ENCODE peak calls at places on chromosomes 7 and 10, in five cellular contexts. One of them, this sample, is unnamed.

GRCh38 chr10:66639351-66639750 is 286.5 kb upstream of the LRRTM3 start:
- DNase-seq in GM20000: no peak
- DNase-seq in midbrain: no peak
- DNase-seq in activated CD4-positive, CD25-positive, alpha-beta regulatory T cell treated with anti-CD3 and anti-CD28 coated beads, Interleukin-2, amount 50 U/mL, for 72 hours: no peak
- DNase-seq in stimulated activated CD4-positive, alpha-beta T cell treated with anti-CD3 and anti-CD28 coated beads, Interleukin-12 subunit alpha, Interleukin-12 subunit beta, amount 100 ng/mL, for 4 hours: no peak
- DNase-seq in this sample: no peak

GRCh38 chr7:78620931-78621330 is 822.4 kb downstream of the PHTF2 start:
- DNase-seq in GM20000: no peak
- DNase-seq in activated CD4-positive, CD25-positive, alpha-beta regulatory T cell treated with anti-CD3 and anti-CD28 coated beads, Interleukin-2, amount 50 U/mL, for 72 hours: no peak
- DNase-seq in midbrain: no peak
- DNase-seq in stimulated activated CD4-positive, alpha-beta T cell treated with anti-CD3 and anti-CD28 coated beads, Interleukin-12 subunit alpha, Interleukin-12 subunit beta, amount 100 ng/mL, for 4 hours: no peak
- DNase-seq in this sample: no peak

GRCh38 chr7:22651534-22652243 is 75.3 kb upstream of the IL6 start:
- DNase-seq in midbrain: no peak
- DNase-seq in GM20000: no peak
- DNase-seq in activated CD4-positive, CD25-positive, alpha-beta regulatory T cell treated with anti-CD3 and anti-CD28 coated beads, Interleukin-2, amount 50 U/mL, for 72 hours: no peak
- DNase-seq in stimulated activated CD4-positive, alpha-beta T cell treated with anti-CD3 and anti-CD28 coated beads, Interleukin-12 subunit alpha, Interleukin-12 subunit beta, amount 100 ng/mL, for 4 hours: no peak
- DNase-seq in this sample: no peak

GRCh38 chr10:62194924-62195674 is 73.5 kb downstream of the RTKN2 start:
- DNase-seq in stimulated activated CD4-positive, alpha-beta T cell treated with anti-CD3 and anti-CD28 coated beads, Interleukin-12 subunit alpha, Interleukin-12 subunit beta, amount 100 ng/mL, for 4 hours: no peak
- DNase-seq in activated CD4-positive, CD25-positive, alpha-beta regulatory T cell treated with anti-CD3 and anti-CD28 coated beads, Interleukin-2, amount 50 U/mL, for 72 hours: no peak
- DNase-seq in GM20000: no peak
- DNase-seq in midbrain: no peak
- DNase-seq in this sample: no peak

GRCh38 chr7:155811560-155811894 is 736 bp downstream of the SHH start:
- DNase-seq in GM20000: no peak
- DNase-seq in stimulated activated CD4-positive, alpha-beta T cell treated with anti-CD3 and anti-CD28 coated beads, Interleukin-12 subunit alpha, Interleukin-12 subunit beta, amount 100 ng/mL, for 4 hours: no peak
- DNase-seq in midbrain: no peak
- DNase-seq in activated CD4-positive, CD25-positive, alpha-beta regulatory T cell treated with anti-CD3 and anti-CD28 coated beads, Interleukin-2, amount 50 U/mL, for 72 hours: no peak
- DNase-seq in this sample: no peak

GRCh38 chr7:138546064-138546619 is 86.1 kb downstream of the TRIM24 start:
- DNase-seq in midbrain: no peak
- DNase-seq in GM20000: no peak
- DNase-seq in stimulated activated CD4-positive, alpha-beta T cell treated with anti-CD3 and anti-CD28 coated beads, Interleukin-12 subunit alpha, Interleukin-12 subunit beta, amount 100 ng/mL, for 4 hours: no peak
- DNase-seq in activated CD4-positive, CD25-positive, alpha-beta regulatory T cell treated with anti-CD3 and anti-CD28 coated beads, Interleukin-2, amount 50 U/mL, for 72 hours: no peak
- DNase-seq in this sample: no peak

GRCh38 chr7:126667742-126668366 is 584.9 kb downstream of the GRM8 start:
- DNase-seq in midbrain: no peak
- DNase-seq in GM20000: no peak
- DNase-seq in stimulated activated CD4-positive, alpha-beta T cell treated with anti-CD3 and anti-CD28 coated beads, Interleukin-12 subunit alpha, Interleukin-12 subunit beta, amount 100 ng/mL, for 4 hours: no peak
- DNase-seq in activated CD4-positive, CD25-positive, alpha-beta regulatory T cell treated with anti-CD3 and anti-CD28 coated beads, Interleukin-2, amount 50 U/mL, for 72 hours: no peak
- DNase-seq in this sample: no peak

GRCh38 chr7:157526604-157527003 is 189.8 kb downstream of the DNAJB6 start:
- DNase-seq in stimulated activated CD4-positive, alpha-beta T cell treated with anti-CD3 and anti-CD28 coated beads, Interleukin-12 subunit alpha, Interleukin-12 subunit beta, amount 100 ng/mL, for 4 hours: no peak
- DNase-seq in midbrain: no peak
- DNase-seq in GM20000: no peak
- DNase-seq in activated CD4-positive, CD25-positive, alpha-beta regulatory T cell treated with anti-CD3 and anti-CD28 coated beads, Interleukin-2, amount 50 U/mL, for 72 hours: no peak
- DNase-seq in this sample: no peak

GRCh38 chr10:50497758-50498157 is 126.0 kb downstream of the SGMS1 start:
- DNase-seq in midbrain: no peak
- DNase-seq in activated CD4-positive, CD25-positive, alpha-beta regulatory T cell treated with anti-CD3 and anti-CD28 coated beads, Interleukin-2, amount 50 U/mL, for 72 hours: no peak
- DNase-seq in GM20000: peak; percentile 49
- DNase-seq in stimulated activated CD4-positive, alpha-beta T cell treated with anti-CD3 and anti-CD28 coated beads, Interleukin-12 subunit alpha, Interleukin-12 subunit beta, amount 100 ng/mL, for 4 hours: no peak
- DNase-seq in this sample: no peak

This sample was measured in foreskin melanocyte.